ENCODE peak calls at places on chromosomes 12 and 14, in five cellular contexts. One of them, this sample, is unnamed.

GRCh38 chr14:55071051-55071450 is 19.6 kb downstream of the MAPK1IP1L start:
- DNase-seq in NCI-H524 treated with DMSO at 0.1 percent for 48 hours: no peak
- DNase-seq in stimulated activated CD8-positive, alpha-beta memory T cell treated with anti-CD3 and anti-CD28 coated beads, Interleukin-12 subunit alpha, Interleukin-12 subunit beta, amount 100 ng/mL, for 4 hours: no peak
- DNase-seq in NCI-H1417: no peak
- DNase-seq in activated naive CD8-positive, alpha-beta T cell treated with anti-CD3 and anti-CD28 coated beads, Interleukin-2, amount 50 U/mL, for 24 hours: no peak
- DNase-seq in this sample: no peak

GRCh38 chr12:64526859-64527258 is 74.9 kb downstream of the TBK1 start:
- DNase-seq in activated naive CD8-positive, alpha-beta T cell treated with anti-CD3 and anti-CD28 coated beads, Interleukin-2, amount 50 U/mL, for 24 hours: no peak
- DNase-seq in NCI-H524 treated with DMSO at 0.1 percent for 48 hours: no peak
- DNase-seq in stimulated activated CD8-positive, alpha-beta memory T cell treated with anti-CD3 and anti-CD28 coated beads, Interleukin-12 subunit alpha, Interleukin-12 subunit beta, amount 100 ng/mL, for 4 hours: no peak
- DNase-seq in NCI-H1417: no peak
- DNase-seq in this sample: no peak

GRCh38 chr12:85310025-85310424 is 30.0 kb downstream of the ALX1 start:
- DNase-seq in NCI-H1417: no peak
- DNase-seq in stimulated activated CD8-positive, alpha-beta memory T cell treated with anti-CD3 and anti-CD28 coated beads, Interleukin-12 subunit alpha, Interleukin-12 subunit beta, amount 100 ng/mL, for 4 hours: no peak
- DNase-seq in activated naive CD8-positive, alpha-beta T cell treated with anti-CD3 and anti-CD28 coated beads, Interleukin-2, amount 50 U/mL, for 24 hours: no peak
- DNase-seq in NCI-H524 treated with DMSO at 0.1 percent for 48 hours: no peak
- DNase-seq in this sample: no peak

GRCh38 chr12:29695026-29695425 is 88.7 kb downstream of the TMTC1 start:
- DNase-seq in activated naive CD8-positive, alpha-beta T cell treated with anti-CD3 and anti-CD28 coated beads, Interleukin-2, amount 50 U/mL, for 24 hours: no peak
- DNase-seq in stimulated activated CD8-positive, alpha-beta memory T cell treated with anti-CD3 and anti-CD28 coated beads, Interleukin-12 subunit alpha, Interleukin-12 subunit beta, amount 100 ng/mL, for 4 hours: no peak
- DNase-seq in NCI-H524 treated with DMSO at 0.1 percent for 48 hours: no peak
- DNase-seq in NCI-H1417: no peak
- DNase-seq in this sample: no peak

GRCh38 chr12:43208627-43209026 is 343.4 kb downstream of the ADAMTS20 start:
- DNase-seq in NCI-H1417: no peak
- DNase-seq in activated naive CD8-positive, alpha-beta T cell treated with anti-CD3 and anti-CD28 coated beads, Interleukin-2, amount 50 U/mL, for 24 hours: no peak
- DNase-seq in stimulated activated CD8-positive, alpha-beta memory T cell treated with anti-CD3 and anti-CD28 coated beads, Interleukin-12 subunit alpha, Interleukin-12 subunit beta, amount 100 ng/mL, for 4 hours: no peak
- DNase-seq in NCI-H524 treated with DMSO at 0.1 percent for 48 hours: no peak
- DNase-seq in this sample: no peak

GRCh38 chr14:23071975-23072539 is 14.7 kb upstream of the CDH24 start:
- DNase-seq in NCI-H1417: no peak
- DNase-seq in activated naive CD8-positive, alpha-beta T cell treated with anti-CD3 and anti-CD28 coated beads, Interleukin-2, amount 50 U/mL, for 24 hours: no peak
- DNase-seq in NCI-H524 treated with DMSO at 0.1 percent for 48 hours: no peak
- DNase-seq in stimulated activated CD8-positive, alpha-beta memory T cell treated with anti-CD3 and anti-CD28 coated beads, Interleukin-12 subunit alpha, Interleukin-12 subunit beta, amount 100 ng/mL, for 4 hours: no peak
- DNase-seq in this sample: no peak

GRCh38 chr12:57744194-57744776 is 554 bp upstream of the TSPAN31 start:
- DNase-seq in NCI-H1417: peak; percentile 98
- DNase-seq in activated naive CD8-positive, alpha-beta T cell treated with anti-CD3 and anti-CD28 coated beads, Interleukin-2, amount 50 U/mL, for 24 hours: peak; percentile 81
- DNase-seq in stimulated activated CD8-positive, alpha-beta memory T cell treated with anti-CD3 and anti-CD28 coated beads, Interleukin-12 subunit alpha, Interleukin-12 subunit beta, amount 100 ng/mL, for 4 hours: peak; percentile 60
- DNase-seq in NCI-H524 treated with DMSO at 0.1 percent for 48 hours: no peak
- DNase-seq in this sample: peak; percentile 93

GRCh38 chr12:66103011-66103913 is 27.3 kb downstream of the LLPH start:
- DNase-seq in stimulated activated CD8-positive, alpha-beta memory T cell treated with anti-CD3 and anti-CD28 coated beads, Interleukin-12 subunit alpha, Interleukin-12 subunit beta, amount 100 ng/mL, for 4 hours: no peak
- DNase-seq in NCI-H1417: no peak
- DNase-seq in activated naive CD8-positive, alpha-beta T cell treated with anti-CD3 and anti-CD28 coated beads, Interleukin-2, amount 50 U/mL, for 24 hours: peak; percentile 8
- DNase-seq in NCI-H524 treated with DMSO at 0.1 percent for 48 hours: no peak
- DNase-seq in this sample: no peak

GRCh38 chr14:49897965-49898364 is 5.1 kb downstream of the ARF6 start:
- DNase-seq in NCI-H1417: no peak
- DNase-seq in stimulated activated CD8-positive, alpha-beta memory T cell treated with anti-CD3 and anti-CD28 coated beads, Interleukin-12 subunit alpha, Interleukin-12 subunit beta, amount 100 ng/mL, for 4 hours: no peak
- DNase-seq in activated naive CD8-positive, alpha-beta T cell treated with anti-CD3 and anti-CD28 coated beads, Interleukin-2, amount 50 U/mL, for 24 hours: no peak
- DNase-seq in NCI-H524 treated with DMSO at 0.1 percent for 48 hours: no peak
- DNase-seq in this sample: no peak

GRCh38 chr12:99907210-99907609 is 77.5 kb downstream of the ANKS1B start:
- DNase-seq in activated naive CD8-positive, alpha-beta T cell treated with anti-CD3 and anti-CD28 coated beads, Interleukin-2, amount 50 U/mL, for 24 hours: no peak
- DNase-seq in NCI-H1417: no peak
- DNase-seq in stimulated activated CD8-positive, alpha-beta memory T cell treated with anti-CD3 and anti-CD28 coated beads, Interleukin-12 subunit alpha, Interleukin-12 subunit beta, amount 100 ng/mL, for 4 hours: no peak
- DNase-seq in NCI-H524 treated with DMSO at 0.1 percent for 48 hours: no peak
- DNase-seq in this sample: no peak

GRCh38 chr14:58738189-58738836 is 100.6 kb downstream of the DACT1 start:
- DNase-seq in activated naive CD8-positive, alpha-beta T cell treated with anti-CD3 and anti-CD28 coated beads, Interleukin-2, amount 50 U/mL, for 24 hours: no peak
- DNase-seq in NCI-H1417: peak; percentile 63
- DNase-seq in stimulated activated CD8-positive, alpha-beta memory T cell treated with anti-CD3 and anti-CD28 coated beads, Interleukin-12 subunit alpha, Interleukin-12 subunit beta, amount 100 ng/mL, for 4 hours: no peak
- DNase-seq in NCI-H524 treated with DMSO at 0.1 percent for 48 hours: no peak
- DNase-seq in this sample: no peak

GRCh38 chr12:123681605-123682004 is 10.7 kb downstream of the TCTN2 start:
- DNase-seq in stimulated activated CD8-positive, alpha-beta memory T cell treated with anti-CD3 and anti-CD28 coated beads, Interleukin-12 subunit alpha, Interleukin-12 subunit beta, amount 100 ng/mL, for 4 hours: no peak
- DNase-seq in NCI-H524 treated with DMSO at 0.1 percent for 48 hours: no peak
- DNase-seq in activated naive CD8-positive, alpha-beta T cell treated with anti-CD3 and anti-CD28 coated beads, Interleukin-2, amount 50 U/mL, for 24 hours: no peak
- DNase-seq in NCI-H1417: no peak
- DNase-seq in this sample: no peak

GRCh38 chr12:117646595-117646994 is 285.2 kb upstream of the NOS1 start:
- DNase-seq in NCI-H524 treated with DMSO at 0.1 percent for 48 hours: peak; percentile 97
- DNase-seq in activated naive CD8-positive, alpha-beta T cell treated with anti-CD3 and anti-CD28 coated beads, Interleukin-2, amount 50 U/mL, for 24 hours: no peak
- DNase-seq in stimulated activated CD8-positive, alpha-beta memory T cell treated with anti-CD3 and anti-CD28 coated beads, Interleukin-12 subunit alpha, Interleukin-12 subunit beta, amount 100 ng/mL, for 4 hours: no peak
- DNase-seq in NCI-H1417: no peak
- DNase-seq in this sample: no peak

GRCh38 chr14:53964249-53964648 is 7.6 kb upstream of the BMP4 start:
- DNase-seq in NCI-H524 treated with DMSO at 0.1 percent for 48 hours: no peak
- DNase-seq in activated naive CD8-positive, alpha-beta T cell treated with anti-CD3 and anti-CD28 coated beads, Interleukin-2, amount 50 U/mL, for 24 hours: no peak
- DNase-seq in NCI-H1417: no peak
- DNase-seq in stimulated activated CD8-positive, alpha-beta memory T cell treated with anti-CD3 and anti-CD28 coated beads, Interleukin-12 subunit alpha, Interleukin-12 subunit beta, amount 100 ng/mL, for 4 hours: no peak
- DNase-seq in this sample: no peak

GRCh38 chr14:70808402-70809237 is 693 bp downstream of the MAP3K9 start:
- DNase-seq in activated naive CD8-positive, alpha-beta T cell treated with anti-CD3 and anti-CD28 coated beads, Interleukin-2, amount 50 U/mL, for 24 hours: peak; percentile 55
- DNase-seq in NCI-H524 treated with DMSO at 0.1 percent for 48 hours: no peak
- DNase-seq in NCI-H1417: peak; percentile 83
- DNase-seq in stimulated activated CD8-positive, alpha-beta memory T cell treated with anti-CD3 and anti-CD28 coated beads, Interleukin-12 subunit alpha, Interleukin-12 subunit beta, amount 100 ng/mL, for 4 hours: peak; percentile 25
- DNase-seq in this sample: peak; percentile 62

GRCh38 chr12:22287056-22287455 is 47.5 kb downstream of the ST8SIA1 start:
- DNase-seq in activated naive CD8-positive, alpha-beta T cell treated with anti-CD3 and anti-CD28 coated beads, Interleukin-2, amount 50 U/mL, for 24 hours: no peak
- DNase-seq in NCI-H524 treated with DMSO at 0.1 percent for 48 hours: no peak
- DNase-seq in NCI-H1417: no peak
- DNase-seq in stimulated activated CD8-positive, alpha-beta memory T cell treated with anti-CD3 and anti-CD28 coated beads, Interleukin-12 subunit alpha, Interleukin-12 subunit beta, amount 100 ng/mL, for 4 hours: no peak
- DNase-seq in this sample: no peak

GRCh38 chr14:77436042-77436441 is 12.7 kb upstream of the NOXRED1 start:
- DNase-seq in NCI-H1417: no peak
- DNase-seq in stimulated activated CD8-positive, alpha-beta memory T cell treated with anti-CD3 and anti-CD28 coated beads, Interleukin-12 subunit alpha, Interleukin-12 subunit beta, amount 100 ng/mL, for 4 hours: no peak
- DNase-seq in activated naive CD8-positive, alpha-beta T cell treated with anti-CD3 and anti-CD28 coated beads, Interleukin-2, amount 50 U/mL, for 24 hours: no peak
- DNase-seq in NCI-H524 treated with DMSO at 0.1 percent for 48 hours: no peak
- DNase-seq in this sample: no peak